ENCODE peak calls at places on chromosomes 5 and 9, in eight cellular contexts. L is transverse colon, I is fibroblast of mammary gland, V is BJ, K is body of pancreas, Z is AG09309, R is epithelial cell of esophagus, Y is bronchial epithelial cell. F is an unnamed sample.

GRCh38 chr9:90899287-90899686 is 97.7 kb downstream of the SYK start:
- DNase-seq in K (no peak), Z (no peak), I (no peak), V (no peak), R (no peak), L (no peak), Y (no peak), F (no peak)

GRCh38 chr9:81096667-81097066 is 592.7 kb downstream of the TLE1 start:
- DNase-seq in Z (no peak), V (no peak), I (no peak), K (no peak), Y (peak), R (peak), L (no peak), F (no peak)

GRCh38 chr5:159412284-159413046 is 82.2 kb upstream of the IL12B start:
- DNase-seq in V (no peak), L (peak), I (no peak), R (peak), Y (peak), Z (no peak), K (no peak), F (no peak)

GRCh38 chr9:129491486-129491855 is 129.4 kb downstream of the C9orf50 start:
- DNase-seq in I (peak), L (peak), Y (no peak), R (no peak), Z (no peak), K (peak), V (no peak), F (no peak)

GRCh38 chr9:36855443-36856315 is 178.4 kb downstream of the PAX5 start:
- DNase-seq in Y (peak), K (peak), I (no peak), L (peak), V (no peak), R (peak), Z (no peak), F (no peak)

GRCh38 chr5:96933764-96934163 is 2.1 kb upstream of the LNPEP start:
- DNase-seq in K (no peak), R (no peak), I (no peak), V (no peak), L (no peak), Y (peak), Z (no peak), F (no peak)

GRCh38 chr5:143398451-143399237 is 4.8 kb downstream of the NR3C1 start:
- DNase-seq in I (peak), R (no peak), L (no peak), K (no peak), Y (peak), Z (no peak), V (no peak), F (no peak)

GRCh38 chr5:55855509-55855908 is 4.4 kb downstream of the IL31RA start:
- DNase-seq in I (peak), R (no peak), Z (no peak), K (no peak), Y (no peak), L (no peak), V (no peak), F (no peak)

GRCh38 chr9:137444106-137444790 is 3.1 kb upstream of the ENTPD8 start:
- DNase-seq in L (no peak), Y (no peak), Z (no peak), V (no peak), R (no peak), K (no peak), I (no peak), F (no peak)

GRCh38 chr9:114472765-114473446 is 32.4 kb downstream of the WHRN start:
- DNase-seq in I (no peak), V (no peak), K (no peak), Z (no peak), Y (peak), L (no peak), R (peak), F (no peak)

GRCh38 chr5:82413302-82414042 is 135.3 kb upstream of the RPS23 start:
- DNase-seq in L (no peak), Y (peak), V (peak), I (peak), R (peak), Z (peak), K (no peak), F (peak)

GRCh38 chr5:111707624-111708165 is 49.3 kb downstream of the NREP start:
- DNase-seq in Y (peak), V (no peak), L (no peak), K (no peak), I (no peak), R (peak), Z (no peak), F (no peak)

GRCh38 chr5:57383093-57383861 is 99.3 kb downstream of the ACTBL2 start:
- DNase-seq in V (peak), Y (peak), K (no peak), L (no peak), Z (peak), R (peak), I (peak), F (peak)

GRCh38 chr9:22060831-22061383 is 51.8 kb upstream of the CDKN2B start:
- DNase-seq in I (no peak), Z (no peak), L (no peak), K (no peak), R (no peak), Y (no peak), V (no peak), F (no peak)

GRCh38 chr9:38181216-38181615 is 112.2 kb upstream of the SHB start:
- DNase-seq in L (no peak), K (no peak), Z (no peak), V (no peak), I (peak), R (no peak), Y (no peak), F (no peak)

GRCh38 chr5:13331585-13331984 is 612.9 kb downstream of the DNAH5 start:
- DNase-seq in L (no peak), V (no peak), Z (no peak), I (no peak), Y (no peak), K (peak), R (no peak), F (no peak)

GRCh38 chr9:128636024-128636390 is 20.6 kb downstream of the DYNC2I2 start:
- DNase-seq in I (no peak), V (no peak), Z (no peak), Y (no peak), L (peak), R (peak), K (peak), F (no peak)

GRCh38 chr9:79028101-79028500 is 543.7 kb upstream of the TLE4 start:
- DNase-seq in Z (no peak), V (peak), K (no peak), I (peak), Y (peak), L (no peak), R (peak), F (no peak)

GRCh38 chr9:108479989-108480652 is 375.7 kb downstream of the ACTL7B start:
- DNase-seq in I (no peak), R (no peak), L (no peak), Y (no peak), Z (no peak), K (no peak), V (no peak), F (no peak)

GRCh38 chr9:17750285-17750684 is 171.4 kb downstream of the SH3GL2 start:
- DNase-seq in V (no peak), I (no peak), R (no peak), Z (no peak), K (no peak), L (no peak), Y (no peak), F (no peak)

GRCh38 chr9:131853434-131853833 is 113.6 kb upstream of the RAPGEF1 start:
- DNase-seq in V (no peak), Z (no peak), L (no peak), I (no peak), K (no peak), R (no peak), Y (no peak), F (no peak)

GRCh38 chr5:56481147-56481997 is 248.2 kb upstream of the ANKRD55 start:
- DNase-seq in Y (peak), I (peak), L (peak), R (no peak), K (peak), V (no peak), Z (no peak), F (no peak)

GRCh38 chr5:90131734-90132133 is 277.8 kb downstream of the CETN3 start:
- DNase-seq in L (no peak), Z (no peak), Y (no peak), R (no peak), K (no peak), I (no peak), V (no peak), F (no peak)

GRCh38 chr5:109413463-109413862 is 3.7 kb upstream of the PJA2 start:
- DNase-seq in Y (no peak), R (no peak), Z (no peak), I (peak), K (peak), L (peak), V (no peak), F (no peak)

GRCh38 chr5:61409568-61409967 is 77.5 kb downstream of the ZSWIM6 start:
- DNase-seq in L (no peak), V (peak), K (no peak), R (peak), Z (peak), Y (peak), I (peak), F (peak)

GRCh38 chr5:132283423-132284043 is 10.7 kb upstream of the SLC22A4 start:
- DNase-seq in L (no peak), V (no peak), Z (no peak), Y (peak), K (peak), R (peak), I (peak), F (no peak)

GRCh38 chr9:134295746-134296250 is 30.5 kb upstream of the RXRA start:
- DNase-seq in Z (no peak), K (no peak), R (no peak), Y (no peak), I (no peak), L (no peak), V (no peak), F (no peak)

GRCh38 chr5:157387683-157388093 is 72.3 kb upstream of the NIPAL4 start:
- DNase-seq in K (no peak), Y (peak), R (peak), I (peak), Z (peak), V (peak), L (no peak), F (peak)

GRCh38 chr5:30040483-30041116 is 1152.9 kb upstream of the CDH6 start:
- DNase-seq in I (peak), Z (no peak), Y (peak), V (no peak), L (no peak), R (peak), K (peak), F (no peak)

GRCh38 chr5:76867827-76868693 is 18.2 kb downstream of the S100Z start:
- DNase-seq in Z (peak), R (peak), L (peak), V (peak), Y (peak), I (peak), K (peak), F (peak)

GRCh38 chr9:74073897-74074296 is 423.2 kb upstream of the RORB start:
- DNase-seq in V (no peak), L (no peak), Y (no peak), I (no peak), R (no peak), Z (no peak), K (no peak), F (no peak)

GRCh38 chr5:168467755-168468280 is 18.5 kb upstream of the RARS1 start:
- DNase-seq in L (no peak), R (no peak), V (no peak), Z (no peak), Y (no peak), I (no peak), K (no peak), F (no peak)

GRCh38 chr5:178108446-178108845 is 4.9 kb upstream of the N4BP3 start:
- DNase-seq in Z (no peak), K (no peak), L (no peak), R (no peak), Y (no peak), I (no peak), V (no peak), F (no peak)
- H3K4me3 ChIP-seq in Z (no peak), K (no peak), L (no peak), R (no peak), Y (no peak), I (no peak), V (no peak), F (no peak)

DNA sequence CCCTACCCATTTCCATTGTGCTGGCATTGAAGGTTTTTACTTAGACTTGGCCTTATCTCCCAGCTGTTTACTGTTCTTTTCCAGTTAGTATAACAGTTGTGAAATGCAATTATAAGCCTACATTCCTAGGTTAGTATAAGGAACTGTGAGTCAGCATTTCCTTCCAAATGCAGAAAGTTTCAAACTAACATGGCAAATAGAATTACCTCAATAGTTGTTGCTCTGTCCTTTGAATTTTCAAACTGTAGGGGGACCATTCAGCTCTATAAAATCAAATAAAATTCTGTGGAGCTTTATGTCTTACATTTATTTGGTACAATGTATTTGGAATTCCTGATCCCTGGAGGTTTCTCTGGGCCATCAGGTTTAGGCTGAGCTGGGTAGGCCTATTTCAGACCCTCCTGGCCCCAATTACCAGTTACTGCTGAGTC is 47.2 kb downstream of the ARHGEF28 start:
- DNase-seq in K (no peak), Y (peak), Z (peak), V (peak), L (no peak), R (peak), I (peak), F (peak)
- TF ChIP-seq CTCF in K (no peak), Y (no peak), Z (no peak), V (no peak), L (no peak), R (no peak), I (peak), F (no peak)

GRCh38 chr5:176944276-176944675 is 45.1 kb upstream of the HK3 start:
- DNase-seq in Y (no peak), L (no peak), I (no peak), K (no peak), Z (no peak), V (no peak), R (no peak), F (no peak)
- H3K4me3 ChIP-seq in Y (no peak), L (no peak), I (no peak), K (no peak), Z (no peak), V (no peak), R (no peak), F (no peak)

GRCh38 chr5:176727528-176727900 is 80.2 kb downstream of the TSPAN17 start:
- DNase-seq in L (no peak), I (no peak), V (no peak), Y (no peak), R (no peak), Z (no peak), K (no peak), F (no peak)

GRCh38 chr5:176728810-176729209 is 81.5 kb downstream of the TSPAN17 start:
- DNase-seq in Y (no peak), V (no peak), Z (no peak), L (no peak), R (no peak), I (no peak), K (no peak), F (no peak)

GRCh38 chr5:176725521-176725920 is 78.2 kb downstream of the TSPAN17 start:
- DNase-seq in Z (no peak), R (no peak), I (no peak), Y (peak), K (peak), V (no peak), L (no peak), F (no peak)

GRCh38 chr5:176727983-176728675 is 80.8 kb downstream of the TSPAN17 start:
- DNase-seq in V (no peak), Z (no peak), K (no peak), L (no peak), R (no peak), Y (no peak), I (no peak), F (no peak)

GRCh38 chr5:176726746-176727527 is 79.7 kb downstream of the TSPAN17 start:
- DNase-seq in V (no peak), R (no peak), I (no peak), L (no peak), Y (no peak), K (no peak), Z (no peak), F (no peak)
- TF ChIP-seq CTCF in V (no peak), R (no peak), I (no peak), L (no peak), Y (no peak), K (no peak), Z (no peak), F (no peak)

GRCh38 chr9:117745598-117745997 is 41.4 kb downstream of the TLR4 start:
- DNase-seq in K (no peak), R (no peak), L (no peak), I (no peak), Z (no peak), Y (no peak), V (no peak), F (no peak)
- H3K4me3 ChIP-seq in K (no peak), R (no peak), L (no peak), I (no peak), Z (no peak), Y (no peak), V (no peak), F (no peak)

DNA sequence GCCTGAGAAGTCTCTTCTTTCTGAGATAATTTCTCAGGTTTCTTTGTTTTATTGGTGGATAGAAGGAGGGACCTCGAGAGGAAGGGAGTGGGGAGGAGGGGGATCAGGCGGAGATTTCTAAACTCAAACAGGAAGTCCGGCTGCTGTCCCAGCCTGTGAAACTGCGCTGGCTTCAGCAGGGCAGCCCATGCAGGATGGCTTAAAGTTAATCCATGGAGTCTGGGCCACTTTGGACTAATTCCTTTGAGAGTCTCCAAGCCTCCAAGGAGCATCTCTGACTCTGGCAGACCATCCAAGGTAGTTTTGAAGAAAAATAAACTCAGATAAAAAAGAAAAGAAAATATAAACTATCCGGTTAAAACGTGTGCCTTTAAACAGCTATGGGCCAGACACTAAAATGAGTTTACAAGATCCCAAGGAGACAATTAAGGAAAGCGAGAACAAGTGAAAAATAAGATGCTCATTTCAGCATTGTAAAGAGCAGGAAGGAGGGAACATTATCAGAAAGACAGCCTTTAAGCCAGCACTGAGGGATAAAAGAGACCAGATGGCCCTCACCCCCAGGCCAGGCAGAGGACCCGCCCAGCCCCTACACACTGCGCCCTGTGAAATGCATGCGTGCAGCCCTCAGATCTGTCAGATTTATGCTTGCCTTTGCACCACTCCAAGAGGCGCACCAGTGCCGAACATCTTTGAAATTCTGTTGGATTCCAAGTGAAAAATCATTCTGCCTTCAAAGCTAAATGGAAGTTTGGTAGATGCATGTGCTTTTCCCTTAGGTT is 378.2 kb downstream of the MLLT3 start:
- DNase-seq in V (no peak), Z (no peak), K (no peak), Y (no peak), L (no peak), R (no peak), I (no peak), F (no peak)
- TF ChIP-seq CTCF in V (no peak), Z (no peak), K (no peak), Y (no peak), L (no peak), R (no peak), I (no peak), F (no peak)

DNA sequence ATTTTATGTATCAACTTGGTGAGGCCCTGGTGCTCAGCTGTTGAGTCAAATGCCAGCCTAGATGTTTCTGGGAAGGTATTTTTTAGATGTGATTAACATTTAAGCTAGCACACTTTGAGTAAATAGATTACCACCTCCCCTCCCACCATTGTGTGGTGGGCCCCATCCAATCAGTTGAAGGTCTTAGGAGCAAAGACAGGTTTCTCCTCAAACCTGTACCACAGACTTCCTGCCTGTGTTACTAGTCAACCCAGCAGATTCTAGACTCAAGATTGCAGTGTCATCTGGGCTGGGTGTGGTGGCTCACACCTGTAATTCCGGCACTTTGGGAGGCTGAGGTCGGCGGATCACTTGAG is 33.8 kb downstream of the MRPL36 start:
- DNase-seq in L (no peak), I (no peak), R (no peak), Y (no peak), K (no peak), Z (no peak), V (no peak), F (no peak)
- H3K4me3 ChIP-seq in L (no peak), I (no peak), R (no peak), Y (no peak), K (no peak), Z (no peak), V (no peak), F (no peak)

GRCh38 chr5:141640698-141641097 is 3.9 kb downstream of the RELL2 start:
- DNase-seq in V (no peak), I (no peak), K (no peak), Y (no peak), Z (no peak), L (no peak), R (no peak), F (no peak)
- TF ChIP-seq CTCF in V (no peak), I (no peak), K (no peak), Y (no peak), Z (no peak), L (no peak), R (no peak), F (no peak)

DNA sequence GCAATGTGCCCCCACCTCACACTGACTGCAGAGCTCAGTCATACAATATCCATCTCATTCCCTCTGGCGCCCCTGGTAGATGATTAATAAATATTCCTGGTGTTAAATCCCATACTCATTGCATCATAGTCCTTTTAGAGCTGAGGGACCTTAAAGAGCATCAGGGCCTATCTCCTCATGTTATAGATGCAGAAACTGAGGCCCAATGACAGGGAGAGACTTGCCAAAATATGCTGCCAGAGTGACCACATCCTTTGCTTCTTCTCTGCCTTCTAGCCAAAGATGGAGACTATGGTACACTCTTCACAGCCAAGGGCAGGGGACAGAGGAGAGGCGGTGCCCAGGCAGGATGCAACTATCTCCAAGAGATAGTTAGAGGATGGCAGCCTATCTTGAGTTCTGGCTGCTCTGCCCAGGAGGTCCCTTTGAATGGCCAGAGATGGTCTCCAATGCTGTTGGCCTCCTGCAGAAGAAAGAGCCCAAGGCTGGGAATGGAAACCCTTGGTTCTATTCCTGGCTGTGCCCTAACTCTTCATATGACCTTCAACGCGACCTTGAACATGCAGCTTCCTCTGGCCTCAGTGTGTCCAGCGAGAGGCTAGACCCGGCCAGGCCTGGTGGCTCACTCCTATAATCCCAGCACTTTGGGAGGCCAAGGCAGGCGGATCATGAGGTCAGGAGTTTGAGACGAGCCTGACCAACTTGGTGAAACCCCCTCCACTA is 36.3 kb upstream of the IL17B start:
- DNase-seq in V (no peak), Y (no peak), K (no peak), Z (no peak), L (no peak), I (peak), R (no peak), F (no peak)
- H3K4me3 ChIP-seq in V (no peak), Y (no peak), K (no peak), Z (no peak), L (peak), I (no peak), R (no peak), F (no peak)

F was measured in AG04449.